ENCODE peak calls at places on chromosomes 16 and 17, in nine cellular contexts. One of them, this sample, is unnamed. For H3K36me3, the result is how much of the 10 kb centered on the place peaks cover.

GRCh38 chr16:73047536-73048291 is at the start of gene ZFHX3:
- DNase-seq in GM12878: no peak
- DNase-seq in cardiac muscle cell: peak
- DNase-seq in psoas muscle: peak
- DNase-seq in upper lobe of right lung: peak
- DNase-seq in DND-41: peak
- DNase-seq in HepG2: peak
- DNase-seq in A673: peak
- DNase-seq in tibial nerve: peak
- DNase-seq in this sample: no peak

GRCh38 chr16:82655315-82655714 is 28.5 kb downstream of the CDH13 start:
- DNase-seq in GM12878: peak
- DNase-seq in cardiac muscle cell: peak
- DNase-seq in psoas muscle: no peak
- DNase-seq in upper lobe of right lung: no peak
- DNase-seq in DND-41: peak
- DNase-seq in HepG2: no peak
- DNase-seq in A673: peak
- DNase-seq in tibial nerve: no peak
- DNase-seq in this sample: peak

GRCh38 chr16:49867234-49867633 is 11.3 kb upstream of the ZNF423 start:
- DNase-seq in GM12878: no peak
- DNase-seq in cardiac muscle cell: no peak
- DNase-seq in psoas muscle: no peak
- DNase-seq in upper lobe of right lung: no peak
- DNase-seq in DND-41: no peak
- DNase-seq in HepG2: no peak
- DNase-seq in A673: no peak
- DNase-seq in tibial nerve: no peak
- DNase-seq in this sample: no peak

GRCh38 chr17:73956595-73957465 is 246.6 kb upstream of the RPL38 start:
- DNase-seq in GM12878: no peak
- DNase-seq in cardiac muscle cell: peak
- DNase-seq in psoas muscle: no peak
- DNase-seq in upper lobe of right lung: peak
- DNase-seq in DND-41: peak
- DNase-seq in HepG2: peak
- DNase-seq in A673: peak
- DNase-seq in tibial nerve: peak
- DNase-seq in this sample: peak

GRCh38 chr16:85524365-85524629 is 88.8 kb upstream of the GSE1 start:
- DNase-seq in GM12878: no peak
- DNase-seq in cardiac muscle cell: no peak
- DNase-seq in psoas muscle: no peak
- DNase-seq in upper lobe of right lung: no peak
- DNase-seq in DND-41: no peak
- DNase-seq in HepG2: peak
- DNase-seq in A673: no peak
- DNase-seq in tibial nerve: no peak
- DNase-seq in this sample: no peak

GRCh38 chr17:36761203-36761945 is 160.0 kb downstream of the MRM1 start:
- DNase-seq in GM12878: no peak
- DNase-seq in cardiac muscle cell: no peak
- DNase-seq in psoas muscle: no peak
- DNase-seq in upper lobe of right lung: no peak
- DNase-seq in DND-41: no peak
- DNase-seq in HepG2: no peak
- DNase-seq in A673: no peak
- DNase-seq in tibial nerve: no peak
- DNase-seq in this sample: no peak

GRCh38 chr17:65131946-65132345 is 5.2 kb upstream of the RGS9 start:
- DNase-seq in GM12878: no peak
- DNase-seq in cardiac muscle cell: no peak
- DNase-seq in psoas muscle: no peak
- DNase-seq in upper lobe of right lung: no peak
- DNase-seq in DND-41: no peak
- DNase-seq in HepG2: peak
- DNase-seq in A673: no peak
- DNase-seq in tibial nerve: no peak
- DNase-seq in this sample: no peak

GRCh38 chr17:10149573-10150399 is 48.6 kb downstream of the GAS7 start:
- DNase-seq in GM12878: peak
- DNase-seq in cardiac muscle cell: peak
- DNase-seq in psoas muscle: no peak
- DNase-seq in upper lobe of right lung: no peak
- DNase-seq in DND-41: peak
- DNase-seq in HepG2: no peak
- DNase-seq in A673: no peak
- DNase-seq in tibial nerve: peak
- DNase-seq in this sample: no peak

GRCh38 chr16:46908540-46909372 is 24.6 kb downstream of the GPT2 start:
- DNase-seq in GM12878: no peak
- DNase-seq in cardiac muscle cell: peak
- DNase-seq in psoas muscle: no peak
- DNase-seq in upper lobe of right lung: no peak
- DNase-seq in DND-41: peak
- DNase-seq in HepG2: peak
- DNase-seq in A673: peak
- DNase-seq in tibial nerve: peak
- DNase-seq in this sample: peak

GRCh38 chr17:29084476-29085148 is 41.7 kb downstream of the PIPOX start:
- DNase-seq in GM12878: no peak
- DNase-seq in cardiac muscle cell: no peak
- DNase-seq in psoas muscle: no peak
- DNase-seq in upper lobe of right lung: no peak
- DNase-seq in DND-41: no peak
- DNase-seq in HepG2: no peak
- DNase-seq in A673: peak
- DNase-seq in tibial nerve: no peak
- DNase-seq in this sample: no peak

GRCh38 chr16:80718480-80719220 is 85.7 kb downstream of the CDYL2 start:
- DNase-seq in GM12878: no peak
- DNase-seq in cardiac muscle cell: peak
- DNase-seq in psoas muscle: no peak
- DNase-seq in upper lobe of right lung: no peak
- DNase-seq in DND-41: no peak
- DNase-seq in HepG2: no peak
- DNase-seq in A673: no peak
- DNase-seq in tibial nerve: no peak
- DNase-seq in this sample: no peak

GRCh38 chr17:17241656-17242055 is 4.7 kb upstream of the FLCN start:
- DNase-seq in GM12878: no peak
- DNase-seq in cardiac muscle cell: no peak
- DNase-seq in psoas muscle: no peak
- DNase-seq in upper lobe of right lung: no peak
- DNase-seq in DND-41: no peak
- DNase-seq in HepG2: no peak
- DNase-seq in A673: no peak
- DNase-seq in tibial nerve: no peak
- DNase-seq in this sample: no peak

GRCh38 chr17:29091591-29092291 is 48.8 kb downstream of the PIPOX start:
- DNase-seq in GM12878: no peak
- DNase-seq in cardiac muscle cell: no peak
- DNase-seq in psoas muscle: no peak
- DNase-seq in upper lobe of right lung: no peak
- DNase-seq in DND-41: no peak
- DNase-seq in HepG2: no peak
- DNase-seq in A673: no peak
- DNase-seq in tibial nerve: no peak
- DNase-seq in this sample: no peak

GRCh38 chr16:88566158-88566557 is 4.0 kb upstream of the ZC3H18 start:
- DNase-seq in GM12878: no peak
- DNase-seq in cardiac muscle cell: peak
- DNase-seq in psoas muscle: no peak
- DNase-seq in upper lobe of right lung: no peak
- DNase-seq in DND-41: no peak
- DNase-seq in HepG2: no peak
- DNase-seq in A673: peak
- DNase-seq in tibial nerve: no peak
- DNase-seq in this sample: no peak

GRCh38 chr17:1137465-1137894 is 42.3 kb downstream of the ABR start:
- DNase-seq in GM12878: no peak
- DNase-seq in cardiac muscle cell: peak
- DNase-seq in psoas muscle: no peak
- DNase-seq in upper lobe of right lung: no peak
- DNase-seq in DND-41: no peak
- DNase-seq in HepG2: peak
- DNase-seq in A673: no peak
- DNase-seq in tibial nerve: no peak
- DNase-seq in this sample: peak

GRCh38 chr17:40264458-40265185 is 23.1 kb upstream of the CDC6 start:
- DNase-seq in GM12878: no peak
- DNase-seq in cardiac muscle cell: no peak
- DNase-seq in psoas muscle: no peak
- DNase-seq in upper lobe of right lung: no peak
- DNase-seq in DND-41: no peak
- DNase-seq in HepG2: no peak
- DNase-seq in A673: no peak
- DNase-seq in tibial nerve: no peak
- DNase-seq in this sample: no peak
- H3K36me3 ChIP-seq in GM12878: under half
- H3K36me3 ChIP-seq in cardiac muscle cell: under half
- H3K36me3 ChIP-seq in psoas muscle: half or more
- H3K36me3 ChIP-seq in upper lobe of right lung: half or more
- H3K36me3 ChIP-seq in DND-41: half or more
- H3K36me3 ChIP-seq in HepG2: half or more
- H3K36me3 ChIP-seq in A673: under half
- H3K36me3 ChIP-seq in tibial nerve: half or more
- H3K36me3 ChIP-seq in this sample: half or more

DNA sequence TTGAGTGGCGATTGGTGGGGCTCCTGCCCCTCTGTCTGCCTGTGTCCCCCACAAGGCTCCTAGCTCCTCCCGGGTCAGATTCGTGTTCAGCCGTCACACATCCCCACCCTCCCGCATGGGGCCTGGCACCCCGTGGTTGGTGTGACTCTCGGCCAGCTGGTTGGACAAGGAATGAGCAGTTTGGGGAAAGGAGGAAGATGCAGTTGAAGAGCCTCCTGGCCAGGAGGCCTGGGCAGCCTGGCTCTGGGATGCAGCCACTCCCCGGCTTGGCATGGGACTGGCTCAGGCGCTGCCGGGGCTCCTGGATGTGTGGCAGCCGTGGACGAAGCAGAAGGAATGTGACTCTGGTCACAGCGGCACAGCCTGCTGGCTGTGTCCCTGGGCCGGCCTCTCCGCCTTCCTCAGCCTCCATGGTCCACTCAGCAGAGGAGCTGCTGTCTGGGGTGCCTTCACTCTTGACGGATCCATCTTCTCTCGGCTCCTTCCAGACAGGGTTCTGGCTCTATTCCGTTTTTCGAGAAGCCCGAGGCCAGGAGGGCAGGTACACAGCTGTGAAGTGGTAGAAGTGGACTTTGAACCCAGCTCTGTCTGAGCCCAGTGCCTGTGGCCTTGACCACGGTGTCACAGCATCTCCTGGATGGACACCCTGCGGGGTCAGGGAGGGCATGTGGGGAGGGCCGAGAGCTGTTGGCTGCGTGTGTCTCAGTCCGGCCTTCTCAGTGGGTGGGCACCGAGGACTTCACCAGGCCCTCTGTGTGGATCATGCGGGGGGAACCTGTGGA is 2.1 kb downstream of the TRAF7 start:
- DNase-seq in GM12878: no peak
- DNase-seq in cardiac muscle cell: no peak
- DNase-seq in psoas muscle: no peak
- DNase-seq in upper lobe of right lung: no peak
- DNase-seq in DND-41: no peak
- DNase-seq in HepG2: peak
- DNase-seq in A673: no peak
- DNase-seq in tibial nerve: no peak
- DNase-seq in this sample: no peak
- H3K4me3 ChIP-seq in GM12878: peak
- H3K4me3 ChIP-seq in cardiac muscle cell: no peak
- H3K4me3 ChIP-seq in psoas muscle: peak
- H3K4me3 ChIP-seq in upper lobe of right lung: no peak
- H3K4me3 ChIP-seq in DND-41: no peak
- H3K4me3 ChIP-seq in HepG2: peak
- H3K4me3 ChIP-seq in A673: peak
- H3K4me3 ChIP-seq in tibial nerve: no peak
- H3K4me3 ChIP-seq in this sample: no peak

GRCh38 chr16:86545927-86546637 is 9.0 kb downstream of the MTHFSD start:
- DNase-seq in GM12878: no peak
- DNase-seq in cardiac muscle cell: no peak
- DNase-seq in psoas muscle: no peak
- DNase-seq in upper lobe of right lung: no peak
- DNase-seq in DND-41: no peak
- DNase-seq in HepG2: no peak
- DNase-seq in A673: no peak
- DNase-seq in tibial nerve: no peak
- DNase-seq in this sample: no peak

GRCh38 chr16:86546638-86547013 is 8.4 kb downstream of the MTHFSD start:
- DNase-seq in GM12878: no peak
- DNase-seq in cardiac muscle cell: no peak
- DNase-seq in psoas muscle: no peak
- DNase-seq in upper lobe of right lung: no peak
- DNase-seq in DND-41: no peak
- DNase-seq in HepG2: no peak
- DNase-seq in A673: no peak
- DNase-seq in tibial nerve: no peak
- DNase-seq in this sample: no peak

GRCh38 chr16:86545481-86545880 is 9.6 kb downstream of the MTHFSD start:
- DNase-seq in GM12878: no peak
- DNase-seq in cardiac muscle cell: no peak
- DNase-seq in psoas muscle: no peak
- DNase-seq in upper lobe of right lung: no peak
- DNase-seq in DND-41: no peak
- DNase-seq in HepG2: no peak
- DNase-seq in A673: no peak
- DNase-seq in tibial nerve: no peak
- DNase-seq in this sample: no peak

GRCh38 chr16:86549076-86549892 is 5.8 kb downstream of the MTHFSD start:
- DNase-seq in GM12878: no peak
- DNase-seq in cardiac muscle cell: no peak
- DNase-seq in psoas muscle: no peak
- DNase-seq in upper lobe of right lung: no peak
- DNase-seq in DND-41: no peak
- DNase-seq in HepG2: no peak
- DNase-seq in A673: no peak
- DNase-seq in tibial nerve: no peak
- DNase-seq in this sample: no peak

DNA sequence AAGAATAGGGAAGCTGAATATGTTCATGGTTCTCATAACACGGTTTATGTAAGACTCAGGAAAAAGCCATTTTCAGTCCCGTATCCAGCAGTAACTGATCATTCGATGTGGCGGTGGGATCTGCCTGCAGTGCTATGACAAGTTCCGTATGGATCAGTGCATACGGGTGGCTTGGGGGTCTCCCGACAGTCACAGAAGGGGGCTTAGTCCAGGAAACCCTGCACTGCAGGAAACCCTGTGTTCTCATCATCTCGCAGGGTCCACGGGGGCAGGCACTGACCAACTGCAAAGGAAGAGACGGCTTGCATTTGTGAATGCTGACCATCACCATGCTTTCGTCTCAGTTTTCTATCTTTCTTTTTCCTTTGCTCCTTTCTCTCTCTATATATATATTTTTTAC is 7.7 kb downstream of the MTHFSD start:
- DNase-seq in GM12878: no peak
- DNase-seq in cardiac muscle cell: no peak
- DNase-seq in psoas muscle: no peak
- DNase-seq in upper lobe of right lung: peak
- DNase-seq in DND-41: no peak
- DNase-seq in HepG2: no peak
- DNase-seq in A673: no peak
- DNase-seq in tibial nerve: no peak
- DNase-seq in this sample: no peak
- H3K36me3 ChIP-seq in GM12878: under half
- H3K36me3 ChIP-seq in cardiac muscle cell: under half
- H3K36me3 ChIP-seq in psoas muscle: half or more
- H3K36me3 ChIP-seq in upper lobe of right lung: under half
- H3K36me3 ChIP-seq in DND-41: under half
- H3K36me3 ChIP-seq in HepG2: half or more
- H3K36me3 ChIP-seq in A673: under half
- H3K36me3 ChIP-seq in tibial nerve: half or more
- H3K36me3 ChIP-seq in this sample: half or more

GRCh38 chr17:43129671-43130010 is 4.5 kb upstream of the BRCA1 start:
- DNase-seq in GM12878: no peak
- DNase-seq in cardiac muscle cell: no peak
- DNase-seq in psoas muscle: no peak
- DNase-seq in upper lobe of right lung: no peak
- DNase-seq in DND-41: no peak
- DNase-seq in HepG2: no peak
- DNase-seq in A673: no peak
- DNase-seq in tibial nerve: no peak
- DNase-seq in this sample: no peak
- H3K4me3 ChIP-seq in GM12878: no peak
- H3K4me3 ChIP-seq in cardiac muscle cell: no peak
- H3K4me3 ChIP-seq in psoas muscle: peak
- H3K4me3 ChIP-seq in upper lobe of right lung: peak
- H3K4me3 ChIP-seq in DND-41: no peak
- H3K4me3 ChIP-seq in HepG2: no peak
- H3K4me3 ChIP-seq in A673: peak
- H3K4me3 ChIP-seq in tibial nerve: no peak
- H3K4me3 ChIP-seq in this sample: no peak